ENCODE peak calls at places on chromosomes 2 and 18, in ten cellular contexts. N is cerebellum, H is tibial artery, M is B cell, K is DMS 273 treated with DMSO at 0.1 percent for 48 hours, F is adrenal gland, W is NCI-H2081, O is T1000, E is adipocyte, B is Calu3. V is an unnamed sample.

GRCh38 chr2:237616373-237617304 is 10.7 kb upstream of the LRRFIP1 start:
- DNase-seq in B (no peak), H (no peak), M (no peak), E (peak), W (no peak), K (no peak), N (no peak), F (no peak), O (no peak), V (no peak)

GRCh38 chr18:32440478-32440877 is 30.2 kb downstream of the GAREM1 start:
- DNase-seq in E (no peak), N (no peak), F (no peak), K (no peak), O (no peak), M (no peak), H (no peak), W (no peak), B (no peak), V (no peak)

GRCh38 chr2:46804794-46805193 is 110.8 kb downstream of the MCFD2 start:
- DNase-seq in W (no peak), H (peak), F (peak), E (no peak), N (no peak), O (no peak), B (no peak), M (no peak), K (no peak), V (no peak)

GRCh38 chr18:78978336-78979057 is 1.1 kb upstream of the SALL3 start:
- DNase-seq in M (no peak), F (no peak), E (no peak), N (no peak), W (no peak), H (no peak), K (no peak), O (no peak), B (no peak), V (no peak)

GRCh38 chr2:27095745-27096651 is 9.4 kb downstream of the KHK start:
- DNase-seq in W (peak), O (no peak), E (peak), B (peak), H (no peak), M (peak), N (peak), F (peak), K (peak), V (no peak)

GRCh38 chr18:35355140-35355618 is 11.0 kb upstream of the ZNF24 start:
- DNase-seq in K (no peak), H (peak), M (peak), E (peak), O (no peak), F (peak), W (peak), B (peak), N (peak), V (peak)

GRCh38 chr2:121151311-121152109 is 133.5 kb downstream of the TFCP2L1 start:
- DNase-seq in F (no peak), K (no peak), N (no peak), O (no peak), W (no peak), M (no peak), H (no peak), E (peak), B (peak), V (no peak)

GRCh38 chr2:203535078-203535783 is at the start of gene RAPH1:
- DNase-seq in N (peak), F (peak), O (peak), W (peak), H (peak), M (peak), B (peak), K (peak), E (peak), V (peak)

GRCh38 chr18:21820035-21820810 is 79.6 kb downstream of the MIB1 start:
- DNase-seq in K (no peak), E (peak), B (no peak), W (no peak), F (no peak), M (no peak), H (no peak), N (peak), O (no peak), V (no peak)

GRCh38 chr2:212845941-212846340 is 305.5 kb downstream of the IKZF2 start:
- DNase-seq in K (no peak), F (no peak), M (no peak), N (no peak), B (no peak), W (no peak), O (no peak), H (no peak), E (no peak), V (no peak)

GRCh38 chr18:22701795-22702194 is 231.3 kb upstream of the RBBP8 start:
- DNase-seq in B (no peak), H (no peak), M (no peak), N (no peak), E (no peak), K (no peak), F (no peak), O (no peak), W (no peak), V (no peak)

GRCh38 chr2:81196933-81197628 is 892.5 kb upstream of the LRRTM1 start:
- DNase-seq in K (no peak), H (peak), N (no peak), W (no peak), F (no peak), O (no peak), B (no peak), E (no peak), M (no peak), V (no peak)

GRCh38 chr18:48950536-48951447 is at the start of gene SMAD7:
- DNase-seq in W (no peak), B (no peak), M (peak), F (no peak), E (peak), N (no peak), K (no peak), H (no peak), O (peak), V (no peak)

GRCh38 chr2:54999182-54999581 is 51.1 kb downstream of the RTN4 start:
- DNase-seq in H (no peak), E (peak), F (peak), W (peak), B (no peak), N (peak), M (no peak), O (no peak), K (peak), V (no peak)

GRCh38 chr18:3207565-3207964 is 12.2 kb downstream of the MYOM1 start:
- DNase-seq in H (no peak), E (no peak), M (no peak), B (peak), F (peak), K (no peak), W (no peak), O (no peak), N (no peak), V (no peak)

GRCh38 chr2:27582129-27582694 is 630 bp upstream of the ZNF512 start:
- DNase-seq in F (no peak), H (no peak), N (no peak), B (no peak), O (no peak), W (no peak), K (no peak), M (no peak), E (no peak), V (no peak)

GRCh38 chr2:219402665-219403515 is 15.2 kb upstream of the DNPEP start:
- DNase-seq in F (peak), B (peak), E (peak), O (peak), W (peak), K (peak), H (peak), M (peak), N (peak), V (peak)

GRCh38 chr18:45626330-45627203 is 11.3 kb downstream of the SLC14A2 start:
- DNase-seq in M (no peak), K (no peak), B (no peak), H (peak), N (no peak), E (peak), W (no peak), F (no peak), O (peak), V (no peak)

GRCh38 chr2:229634574-229635185 is 79.7 kb downstream of the DNER start:
- DNase-seq in N (peak), F (no peak), H (no peak), E (no peak), M (no peak), O (no peak), B (no peak), K (no peak), W (no peak), V (no peak)